ENCODE peak calls at places on chromosomes 4 and X, in six cellular contexts. T is GM23248, O is astrocyte, J is GM12878, A is SK-N-SH, S is fibroblast of lung. B is an unnamed sample. For H3K9me3, the result is how much of the 10 kb centered on the place peaks cover.

GRCh38 chr4:1570291-1571164 is 113.6 kb downstream of the FAM53A start:
- DNase-seq in T (no peak), O (no peak), J (no peak), A (no peak), S (no peak), B (no peak)

GRCh38 chr4:114036426-114036825 is 57.0 kb upstream of the ARSJ start:
- DNase-seq in T (no peak), O (no peak), J (no peak), A (no peak), S (no peak), B (peak)

GRCh38 chrX:130974323-130974722 is 71.3 kb upstream of the ENOX2 start:
- DNase-seq in T (peak), O (peak), J (no peak), A (no peak), S (peak), B (no peak)

GRCh38 chr4:47534772-47535171 is 49.7 kb downstream of the ATP10D start:
- DNase-seq in T (no peak), O (no peak), J (no peak), A (no peak), S (no peak), B (no peak)

GRCh38 chrX:44400588-44400987 is 57.1 kb upstream of the EFHC2 start:
- DNase-seq in T (peak), O (peak), J (no peak), A (no peak), S (peak), B (no peak)

GRCh38 chr4:19128176-19128575 is 1106.6 kb upstream of the LCORL start:
- DNase-seq in T (no peak), O (no peak), J (no peak), A (no peak), S (no peak), B (no peak)

GRCh38 chr4:129282293-129282692 is 186.3 kb downstream of the C4orf33 start:
- DNase-seq in T (no peak), O (no peak), J (no peak), A (no peak), S (no peak), B (no peak)

GRCh38 chr4:134201216-134202098 is at the start of gene PABPC4L:
- DNase-seq in T (peak), O (peak), J (no peak), A (no peak), S (peak), B (peak)

GRCh38 chr4:139265654-139266053 is 14.4 kb downstream of the MGARP start:
- DNase-seq in T (no peak), O (no peak), J (no peak), A (no peak), S (no peak), B (no peak)

GRCh38 chrX:104450316-104450715 is 115.7 kb upstream of the IL1RAPL2 start:
- DNase-seq in T (no peak), O (no peak), J (no peak), A (no peak), S (no peak), B (no peak)

GRCh38 chrX:19177710-19178109 is 55.4 kb upstream of the ADGRG2 start:
- DNase-seq in T (no peak), O (peak), J (no peak), A (no peak), S (peak), B (no peak)

GRCh38 chrX:67684136-67684535 is 140.3 kb downstream of the AR start:
- DNase-seq in T (no peak), O (no peak), J (no peak), A (no peak), S (no peak), B (no peak)

GRCh38 chr4:38739438-38739837 is 43.4 kb downstream of the TLR10 start:
- DNase-seq in T (no peak), O (no peak), J (no peak), A (no peak), S (no peak), B (no peak)

GRCh38 chr4:189278559-189279165 is 662.0 kb upstream of the FRG1 start:
- DNase-seq in T (no peak), O (no peak), J (no peak), A (no peak), S (no peak), B (no peak)

GRCh38 chrX:47807548-47807947 is 29.2 kb upstream of the ZNF81 start:
- DNase-seq in T (no peak), O (no peak), J (no peak), A (no peak), S (no peak), B (no peak)

GRCh38 chr4:68617003-68617698 is 41.0 kb upstream of the UGT2B17 start:
- DNase-seq in T (no peak), O (no peak), J (no peak), A (no peak), S (no peak), B (no peak)

GRCh38 chr4:94036964-94037363 is 170.7 kb upstream of the SMARCAD1 start:
- DNase-seq in T (peak), O (no peak), J (no peak), A (no peak), S (no peak), B (no peak)

GRCh38 chrX:121308276-121308805 is 260.9 kb downstream of the GLUD2 start:
- DNase-seq in T (peak), O (peak), J (peak), A (peak), S (peak), B (peak)

GRCh38 chrX:41406211-41406610 is 40.9 kb upstream of the NYX start:
- DNase-seq in T (peak), O (peak), J (no peak), A (no peak), S (peak), B (no peak)

GRCh38 chrX:142686206-142686605 is 339.5 kb upstream of the SPANXN4 start:
- DNase-seq in T (no peak), O (no peak), J (no peak), A (no peak), S (no peak), B (no peak)

GRCh38 chr4:106222548-106222947 is 93.5 kb downstream of the TBCK start:
- DNase-seq in T (no peak), O (no peak), J (no peak), A (no peak), S (peak), B (no peak)

GRCh38 chr4:121684016-121684415 is 12.8 kb downstream of the ANXA5 start:
- DNase-seq in T (no peak), O (no peak), J (no peak), A (no peak), S (no peak), B (no peak)

GRCh38 chr4:53614616-53615015 is 23.3 kb upstream of the LNX1 start:
- DNase-seq in T (peak), O (no peak), J (no peak), A (no peak), S (no peak), B (no peak)

GRCh38 chrX:136708348-136708747 is 60.4 kb downstream of the CD40LG start:
- DNase-seq in T (peak), O (no peak), J (no peak), A (peak), S (no peak), B (no peak)

GRCh38 chr4:127580300-127580699 is 52.5 kb upstream of the INTU start:
- DNase-seq in T (no peak), O (no peak), J (no peak), A (no peak), S (no peak), B (no peak)

DNA sequence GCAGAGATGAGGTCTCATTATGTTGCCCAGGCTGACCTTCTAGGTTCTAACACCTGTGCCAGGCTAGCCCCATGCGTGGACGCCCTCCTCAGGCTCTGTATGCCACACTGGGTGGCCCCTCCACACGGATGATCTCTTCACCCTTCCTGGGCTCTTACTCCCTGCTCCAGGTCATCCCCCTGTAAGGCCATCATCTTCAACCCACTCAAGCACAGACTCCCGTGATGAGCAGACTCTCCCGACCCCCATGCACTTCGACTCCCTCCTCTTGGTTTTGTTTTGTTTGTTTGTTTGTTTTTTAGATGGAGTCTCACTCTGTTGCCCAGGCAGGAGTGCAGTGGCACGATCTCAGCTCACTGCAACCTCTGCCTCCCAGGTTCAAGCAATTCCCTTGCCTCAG is 70.9 kb downstream of the HPRT1 start:
- DNase-seq in T (no peak), O (no peak), J (no peak), A (no peak), S (no peak), B (no peak)
- H3K9ac ChIP-seq in T (no peak), O (no peak), J (no peak), A (no peak), S (no peak), B (no peak)

GRCh38 chrX:145803508-145803907 is 14.1 kb upstream of the SLITRK2 start:
- DNase-seq in T (no peak), O (no peak), J (no peak), A (no peak), S (no peak), B (no peak)
- H3K9me3 ChIP-seq in T (under half), O (under half), J (under half), A (under half), S (under half), B (under half)

DNA sequence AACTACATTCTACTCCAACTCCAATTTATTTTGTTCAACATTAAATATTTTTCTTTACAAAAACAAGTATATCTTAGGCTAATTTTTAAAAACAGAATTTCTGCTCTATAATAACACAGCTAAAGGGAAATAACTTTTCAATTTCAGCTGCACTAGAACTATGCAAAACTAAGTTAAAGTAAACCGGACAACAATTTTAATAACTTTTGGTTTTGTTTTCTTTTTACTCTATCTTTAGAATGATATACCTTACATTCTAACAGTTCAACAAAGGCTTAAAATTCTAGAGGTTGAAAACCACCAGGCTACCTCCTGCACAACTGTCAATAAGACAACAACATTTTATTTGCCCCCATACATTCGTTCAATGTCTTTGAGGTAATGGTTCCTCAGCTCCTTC is 18.7 kb upstream of the KCNE5 start:
- DNase-seq in T (no peak), O (no peak), J (no peak), A (no peak), S (no peak), B (no peak)
- H3K4me3 ChIP-seq in T (no peak), O (no peak), J (no peak), A (no peak), S (no peak), B (no peak)

DNA sequence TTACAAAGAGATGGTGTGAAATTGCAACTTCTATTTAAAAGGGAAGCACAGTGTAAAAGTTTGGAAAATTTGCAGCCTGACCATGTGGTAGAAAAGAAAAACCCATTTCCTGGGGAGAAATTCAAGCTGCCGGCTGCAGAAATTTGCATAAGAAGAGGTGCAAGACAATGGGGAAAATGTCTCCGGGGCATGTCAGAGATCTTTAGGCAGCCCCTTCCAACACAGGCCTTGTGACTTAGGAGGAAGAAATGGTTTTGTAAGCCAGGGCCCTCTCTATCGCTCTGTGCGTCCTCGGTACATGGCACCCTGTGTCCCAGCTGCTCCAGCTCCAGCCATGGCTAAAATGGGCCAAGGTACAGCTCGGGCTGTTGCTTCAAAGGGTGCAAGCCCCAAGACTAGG is 40.4 kb downstream of the CCDC158 start:
- DNase-seq in T (no peak), O (no peak), J (no peak), A (no peak), S (no peak), B (no peak)
- H3K9ac ChIP-seq in T (no peak), O (no peak), J (no peak), A (no peak), S (no peak), B (no peak)

GRCh38 chr4:177509346-177509745 is 67.1 kb upstream of the AGA start:
- DNase-seq in T (no peak), O (no peak), J (no peak), A (no peak), S (no peak), B (no peak)

GRCh38 chr4:177508662-177509061 is 66.4 kb upstream of the AGA start:
- DNase-seq in T (no peak), O (no peak), J (no peak), A (no peak), S (no peak), B (no peak)

GRCh38 chr4:177499537-177499936 is 57.3 kb upstream of the AGA start:
- DNase-seq in T (no peak), O (no peak), J (no peak), A (no peak), S (no peak), B (no peak)

GRCh38 chr4:177505171-177505615 is 63.0 kb upstream of the AGA start:
- DNase-seq in T (no peak), O (no peak), J (no peak), A (no peak), S (no peak), B (no peak)
- H3K9me3 ChIP-seq in T (under half), O (under half), J (under half), A (under half), S (under half), B (under half)

GRCh38 chr4:185657191-185657590 is 121.9 kb upstream of the PDLIM3 start:
- DNase-seq in T (no peak), O (no peak), J (no peak), A (no peak), S (peak), B (no peak)
- H3K4me3 ChIP-seq in T (no peak), O (peak), J (no peak), A (no peak), S (no peak), B (no peak)

B was measured in colonic mucosa.